ENCODE peak calls at places on chromosome 21, in nine cellular contexts. W is central memory CD4-positive, alpha-beta T cell; M is AG20443; N is Peyer's patch; I is GM04504; V is NCI-H510A treated with DMSO at 0.1 percent for 48 hours; U is T-cell; H is epithelial cell of esophagus; G is body of pancreas. B is an unnamed sample.

GRCh38 chr21:42107881-42108553 is 36.9 kb downstream of the UMODL1 start:
- DNase-seq in V (peak; percentile 86), W (peak; percentile 60), U (peak; percentile 68), H (peak; percentile 7), G (peak; percentile 72), I (no peak), M (peak; percentile 93), N (peak; percentile 84), B (peak; percentile 76)

GRCh38 chr21:36395353-36396111 is 10.3 kb downstream of the CHAF1B start:
- DNase-seq in M (no peak), G (no peak), W (no peak), U (no peak), I (no peak), V (no peak), H (no peak), N (peak; percentile 38), B (no peak)

GRCh38 chr21:41256771-41257702 is 59.6 kb upstream of the FAM3B start:
- DNase-seq in M (no peak), H (no peak), I (no peak), V (no peak), U (no peak), G (no peak), N (no peak), W (no peak), B (no peak)

GRCh38 chr21:31557956-31558838 is 101.3 kb upstream of the SOD1 start:
- DNase-seq in N (no peak), H (peak; percentile 29), V (peak; percentile 57), I (no peak), W (peak; percentile 16), M (no peak), G (no peak), U (peak; percentile 35), B (no peak)

GRCh38 chr21:37914211-37914900 is 1.9 kb downstream of the KCNJ6 start:
- DNase-seq in G (peak; percentile 17), N (no peak), U (no peak), W (no peak), H (peak; percentile 33), V (no peak), M (peak; percentile 67), I (no peak), B (no peak)

GRCh38 chr21:26798856-26799751 is 46.1 kb downstream of the ADAMTS1 start:
- DNase-seq in W (no peak), V (no peak), N (no peak), H (peak; percentile 33), U (no peak), G (no peak), I (no peak), M (no peak), B (no peak)

GRCh38 chr21:34351786-34352241 is 12.0 kb upstream of the KCNE2 start:
- DNase-seq in I (no peak), M (peak; percentile 70), G (peak; percentile 58), N (peak; percentile 79), W (no peak), H (peak; percentile 27), V (peak; percentile 85), U (no peak), B (peak; percentile 57)

GRCh38 chr21:45965084-45965826 is 16.3 kb upstream of the COL6A1 start:
- DNase-seq in M (no peak), U (no peak), I (no peak), N (no peak), W (no peak), V (no peak), G (no peak), H (no peak), B (no peak)

GRCh38 chr21:46079357-46080170 is 18.3 kb upstream of the COL6A2 start:
- DNase-seq in I (peak; percentile 93), G (peak; percentile 21), W (no peak), U (peak; percentile 23), N (peak; percentile 37), H (no peak), M (peak; percentile 93), V (no peak), B (peak; percentile 46)

GRCh38 chr21:31198575-31198974 is 145.5 kb downstream of the TIAM1 start:
- DNase-seq in W (peak; percentile 40), V (peak; percentile 74), H (peak; percentile 63), M (peak; percentile 54), G (no peak), N (no peak), I (no peak), U (no peak), B (no peak)

GRCh38 chr21:42302794-42303193 is 12.4 kb downstream of the TFF3 start:
- DNase-seq in N (peak; percentile 22), W (no peak), U (no peak), V (no peak), I (no peak), G (no peak), M (no peak), H (no peak), B (no peak)

GRCh38 chr21:46552274-46552673 is 52.6 kb downstream of the S100B start:
- DNase-seq in N (no peak), I (no peak), H (no peak), W (peak; percentile 54), M (no peak), U (peak; percentile 64), G (no peak), V (no peak), B (no peak)

GRCh38 chr21:32364801-32365200 is 28.0 kb downstream of the URB1 start:
- DNase-seq in I (no peak), G (no peak), W (no peak), H (no peak), N (no peak), U (no peak), V (no peak), M (no peak), B (no peak)

B was measured in Right ventricle myocardium superior.